ENCODE peak calls at places on chromosomes 16 and 17, in four cellular contexts. A, X, T and H are unnamed samples.

GRCh38 chr16:66935319-66936011 is at the start of gene CES2:
- DNase-seq in X (no peak), T (no peak), A (no peak), H (peak; percentile 79)

GRCh38 chr16:57916735-57917450 is 54.0 kb downstream of the CNGB1 start:
- DNase-seq in A (no peak), T (no peak), X (no peak), H (no peak)

GRCh38 chr17:33121272-33121671 is 129.6 kb downstream of the SPACA3 start:
- DNase-seq in T (no peak), X (no peak), A (no peak), H (no peak)

GRCh38 chr16:66399930-66400329 is 27.2 kb upstream of the BEAN1 start:
- DNase-seq in T (no peak), X (no peak), A (no peak), H (no peak)

GRCh38 chr17:978110-979093 is 1.2 kb downstream of the NXN start:
- DNase-seq in X (no peak), A (no peak), T (peak; percentile 72), H (peak; percentile 42)

GRCh38 chr16:84714028-84714427 is 14.2 kb downstream of the USP10 start:
- DNase-seq in T (no peak), X (no peak), A (no peak), H (no peak)

GRCh38 chr16:81707411-81708321 is 71.4 kb upstream of the PLCG2 start:
- DNase-seq in X (no peak), T (peak; percentile 90), A (no peak), H (no peak)

GRCh38 chr16:17222756-17223411 is 247.9 kb downstream of the XYLT1 start:
- DNase-seq in X (no peak), T (peak; percentile 75), A (no peak), H (no peak)

GRCh38 chr16:48812856-48813255 is 202.9 kb upstream of the N4BP1 start:
- DNase-seq in X (no peak), A (no peak), T (no peak), H (no peak)

GRCh38 chr17:79192503-79193500 is 118.2 kb downstream of the ENGASE start:
- DNase-seq in T (no peak), X (no peak), A (peak; percentile 89), H (peak; percentile 27)

GRCh38 chr17:48545022-48545376 is at the start of gene HOXB2:
- DNase-seq in X (no peak), A (no peak), T (no peak), H (no peak)

GRCh38 chr17:3885970-3886369 is 6.9 kb downstream of the CAMKK1 start:
- DNase-seq in T (no peak), A (no peak), X (no peak), H (no peak)

GRCh38 chr17:83174859-83175550 is 95.6 kb downstream of the METRNL start:
- DNase-seq in T (no peak), A (no peak), X (no peak), H (no peak)
- TF ChIP-seq CTCF in T (no peak), A (no peak), X (no peak), H (no peak)

GRCh38 chr17:8574687-8575086 is 55.8 kb downstream of the MYH10 start:
- DNase-seq in X (no peak), T (no peak), A (no peak), H (no peak)
- TF ChIP-seq CTCF in X (no peak), T (no peak), A (peak; percentile 40), H (peak; percentile 38)

GRCh38 chr16:53404959-53405358 is 29.3 kb upstream of the RBL2 start:
- DNase-seq in A (no peak), T (no peak), X (no peak), H (no peak)
- TF ChIP-seq CTCF in A (peak; percentile 33), T (no peak), X (no peak), H (no peak)

GRCh38 chr16:3022208-3022696 is 1.5 kb downstream of the HCFC1R1 start:
- DNase-seq in X (peak; percentile 82), T (peak; percentile 96), A (peak; percentile 90), H (peak; percentile 95)

GRCh38 chr16:3025032-3026002 is 1.5 kb downstream of the THOC6 start:
- DNase-seq in T (no peak), X (no peak), A (peak; percentile 23), H (no peak)

GRCh38 chr16:3023415-3023668 is 400 bp downstream of the HCFC1R1 start:
- DNase-seq in X (peak; percentile 35), A (no peak), T (no peak), H (no peak)

GRCh38 chr16:3022697-3023414 is 886 bp downstream of the HCFC1R1 start:
- DNase-seq in X (no peak), A (no peak), T (no peak), H (peak; percentile 84)

DNA sequence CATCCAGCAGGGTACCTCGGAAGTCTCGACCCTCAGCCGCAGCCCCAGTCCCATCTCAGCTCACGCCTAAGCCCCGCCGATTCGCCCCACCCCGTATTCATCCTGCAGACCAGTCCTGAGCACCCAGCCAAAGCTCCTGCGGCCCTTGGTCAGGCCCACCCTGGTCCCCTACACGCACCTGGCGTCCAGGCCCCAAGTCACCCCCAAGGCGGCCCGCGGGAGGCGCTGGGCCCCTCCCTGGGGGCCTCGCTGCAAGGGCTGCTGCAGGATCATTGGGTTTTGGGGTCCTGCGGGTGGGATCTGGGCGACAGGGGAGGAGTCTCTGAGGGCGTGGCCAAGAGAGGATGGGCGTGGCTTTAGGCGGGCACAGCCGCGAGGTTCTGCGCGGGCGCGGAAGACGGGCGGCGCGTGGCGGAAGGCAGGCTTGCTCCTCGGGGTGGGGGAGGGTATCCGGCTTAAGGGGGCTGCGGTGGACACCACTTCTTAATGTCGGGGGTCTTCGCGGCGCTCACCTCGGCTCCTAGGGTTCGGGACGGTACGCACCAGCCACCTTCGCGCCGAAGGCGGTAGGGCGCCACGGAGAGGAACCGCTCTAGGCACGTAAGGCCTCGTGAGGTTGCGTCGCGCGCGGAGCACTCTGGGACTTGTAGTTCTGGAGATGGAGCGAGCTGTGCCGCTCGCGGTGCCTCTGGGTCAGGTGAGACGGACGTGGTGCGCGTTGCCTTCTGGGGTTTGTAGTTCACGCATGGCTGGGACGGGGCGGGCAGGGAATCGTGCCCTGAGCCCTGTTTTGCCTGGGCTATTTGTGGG is at the start of the genes HCFC1R1 and THOC6:
- DNase-seq in X (peak; percentile 90), T (peak; percentile 99), A (peak; percentile 99), H (peak; percentile 98)
- TF ChIP-seq CTCF in X (no peak), T (no peak), A (no peak), H (no peak)

DNA sequence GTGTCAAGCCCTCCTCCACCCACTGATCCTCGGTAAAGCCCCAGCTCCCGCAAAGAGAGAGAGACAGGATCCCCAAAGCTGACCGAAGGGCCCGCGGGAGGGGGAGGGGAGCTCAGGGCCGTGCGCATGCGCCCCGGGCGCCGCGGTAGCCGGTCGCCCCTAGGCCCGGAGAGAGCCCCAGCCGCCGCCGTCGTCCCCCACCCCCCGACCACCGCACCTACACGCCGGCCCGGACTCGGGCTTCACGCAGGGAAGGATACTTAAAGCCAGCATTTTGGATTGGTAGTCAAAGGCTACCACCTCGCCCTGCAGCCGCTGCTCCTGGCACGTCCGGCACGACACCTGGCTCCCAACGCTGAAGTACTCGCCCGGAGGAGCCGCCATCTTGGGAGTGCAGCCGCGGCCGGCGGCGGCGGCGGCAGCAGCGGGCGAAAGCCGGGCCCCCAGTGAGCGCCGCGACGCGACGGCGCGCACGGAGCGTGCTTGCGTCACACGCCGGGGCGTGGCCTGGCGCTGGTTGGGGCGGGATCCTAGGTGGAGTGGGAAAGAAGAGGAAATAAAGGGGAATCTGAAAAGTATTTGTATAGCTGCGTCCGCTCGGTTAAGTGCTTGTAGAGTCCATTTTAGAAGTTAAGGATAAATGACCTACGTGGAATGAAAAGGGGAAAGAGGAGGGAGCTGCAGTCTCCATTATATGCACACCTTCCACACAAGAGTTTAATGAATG is at the start of gene LSM12:
- DNase-seq in A (peak; percentile 95), X (peak; percentile 59), T (peak; percentile 91), H (peak; percentile 94)
- TF ChIP-seq CTCF in A (no peak), X (no peak), T (no peak), H (no peak)